ENCODE peak calls at places on chromosomes 6 and 20, in five cellular contexts. M is body of pancreas; W is pancreas; Q is CD8-positive, alpha-beta T cell; U is H1. Z is an unnamed sample. For H3K4me1, the result is how much of the 10 kb centered on the place peaks cover.

GRCh38 chr6:169293196-169293595 is 39.5 kb upstream of the THBS2 start:
- DNase-seq in U (no peak), Q (no peak), M (no peak), W (no peak), Z (no peak)

GRCh38 chr6:23091795-23092194 is 522.4 kb downstream of the HDGFL1 start:
- DNase-seq in M (no peak), W (no peak), Q (no peak), U (no peak), Z (no peak)

GRCh38 chr20:50678213-50678898 is 13.0 kb downstream of the RIPOR3 start:
- DNase-seq in W (peak), U (no peak), M (peak), Q (no peak), Z (no peak)

GRCh38 chr6:90000864-90001731 is 106.8 kb downstream of the GJA10 start:
- DNase-seq in W (no peak), Q (no peak), U (no peak), M (no peak), Z (no peak)

GRCh38 chr20:24034820-24035219 is 46.2 kb upstream of the GGTLC1 start:
- DNase-seq in M (peak), Q (no peak), W (peak), U (no peak), Z (no peak)

GRCh38 chr6:18183736-18184135 is 28.5 kb downstream of the KDM1B start:
- DNase-seq in U (no peak), W (no peak), M (no peak), Q (no peak), Z (no peak)

GRCh38 chr6:74044417-74045096 is 348.6 kb downstream of the CD109 start:
- DNase-seq in W (no peak), M (no peak), Q (no peak), U (no peak), Z (no peak)

GRCh38 chr6:22754111-22754510 is 184.7 kb downstream of the HDGFL1 start:
- DNase-seq in Q (no peak), W (no peak), U (no peak), M (no peak), Z (no peak)

GRCh38 chr20:34709836-34710567 is 5.9 kb downstream of the TP53INP2 start:
- DNase-seq in U (no peak), Q (no peak), M (peak), W (peak), Z (peak)

GRCh38 chr6:84150680-84151079 is 76.8 kb downstream of the CEP162 start:
- DNase-seq in Q (no peak), M (no peak), U (no peak), W (no peak), Z (no peak)

GRCh38 chr6:90194371-90194841 is 102.2 kb downstream of the BACH2 start:
- DNase-seq in Q (peak), U (no peak), W (no peak), M (no peak), Z (no peak)

GRCh38 chr6:32081168-32081624 is 27.9 kb downstream of the TNXB start:
- DNase-seq in W (peak), Q (no peak), U (no peak), M (peak), Z (no peak)

GRCh38 chr6:99276747-99277146 is 72.7 kb downstream of the FAXC start:
- DNase-seq in U (no peak), M (no peak), Q (no peak), W (no peak), Z (no peak)

GRCh38 chr20:51512645-51513044 is 29.9 kb downstream of the NFATC2 start:
- DNase-seq in M (no peak), U (no peak), Q (no peak), W (no peak), Z (no peak)

GRCh38 chr6:28751514-28751913 is 172.3 kb downstream of the TRIM27 start:
- DNase-seq in M (no peak), W (no peak), Q (no peak), U (no peak), Z (no peak)

GRCh38 chr6:34630040-34630439 is 66.5 kb downstream of the ILRUN start:
- DNase-seq in U (no peak), M (no peak), W (no peak), Q (no peak), Z (no peak)

GRCh38 chr20:37071481-37071911 is 24.3 kb downstream of the RBL1 start:
- DNase-seq in W (no peak), M (no peak), U (no peak), Q (peak), Z (no peak)

GRCh38 chr6:138088307-138088744 is 18.9 kb downstream of the PERP start:
- DNase-seq in U (no peak), M (peak), W (no peak), Q (no peak), Z (no peak)

GRCh38 chr6:156396068-156396771 is 381.0 kb upstream of the ARID1B start:
- DNase-seq in W (no peak), Q (peak), U (no peak), M (no peak), Z (no peak)

GRCh38 chr20:8545212-8545611 is 413.1 kb downstream of the PLCB1 start:
- DNase-seq in Q (no peak), M (no peak), U (no peak), W (no peak), Z (no peak)

GRCh38 chr6:50849016-50849748 is 30.5 kb downstream of the TFAP2B start:
- DNase-seq in U (peak), M (no peak), Q (no peak), W (no peak), Z (no peak)

GRCh38 chr6:79713701-79714322 is 82.7 kb downstream of the SH3BGRL2 start:
- DNase-seq in Q (peak), U (peak), W (peak), M (peak), Z (no peak)

GRCh38 chr6:2197177-2197671 is 48.2 kb downstream of the GMDS start:
- DNase-seq in M (no peak), W (no peak), Q (no peak), U (no peak), Z (no peak)

GRCh38 chr20:10034717-10035571 is at the start of gene ANKEF1:
- DNase-seq in Q (peak), W (peak), U (peak), M (peak), Z (peak)

GRCh38 chr6:34205916-34206315 is 30.8 kb upstream of the HMGA1 start:
- DNase-seq in U (no peak), M (no peak), Q (no peak), W (no peak), Z (no peak)

DNA sequence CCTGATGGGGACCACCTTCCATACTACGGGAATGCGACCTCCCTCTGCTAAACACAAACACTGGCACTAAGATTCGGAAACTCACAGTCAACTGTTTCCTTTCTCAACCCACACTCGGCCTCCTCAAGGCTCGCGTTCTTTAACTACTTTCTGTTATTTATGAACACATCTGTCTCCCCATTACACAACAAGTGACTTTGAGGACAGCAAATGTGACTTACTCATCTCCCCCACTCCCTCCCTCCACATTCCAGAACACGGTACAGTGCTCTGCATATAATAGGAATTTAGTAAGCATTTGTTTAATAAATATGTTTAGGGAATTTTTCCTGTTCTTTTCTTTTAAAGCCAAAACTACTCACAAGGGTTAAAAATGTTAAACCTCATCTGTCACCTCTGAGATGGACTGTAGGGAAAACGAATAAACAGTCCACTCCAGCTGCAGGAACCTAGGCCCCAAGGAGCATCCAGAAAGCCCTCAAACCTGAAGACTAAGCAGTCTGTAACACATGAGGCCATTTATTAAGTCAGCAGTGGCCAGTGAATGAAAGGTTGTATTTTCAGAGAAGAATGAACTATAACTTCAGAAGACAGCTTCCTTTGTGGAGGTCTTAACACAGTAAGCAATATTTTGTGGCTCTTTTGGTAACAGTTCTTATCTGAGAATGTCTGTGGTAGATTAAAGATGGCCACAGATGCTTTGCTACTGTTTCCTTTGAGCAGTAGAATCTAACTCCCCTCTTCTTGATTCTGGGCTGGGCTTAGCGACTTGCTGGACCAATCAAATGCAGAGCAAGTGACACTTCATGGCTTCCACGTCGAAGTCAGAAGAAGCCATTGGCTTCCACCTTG is 209.7 kb upstream of the DTNBP1 start:
- DNase-seq in M (no peak), Q (no peak), U (no peak), W (no peak), Z (no peak)
- H3K4me1 ChIP-seq in M (under half), Q (under half), U (under half), W (under half), Z (under half)

DNA sequence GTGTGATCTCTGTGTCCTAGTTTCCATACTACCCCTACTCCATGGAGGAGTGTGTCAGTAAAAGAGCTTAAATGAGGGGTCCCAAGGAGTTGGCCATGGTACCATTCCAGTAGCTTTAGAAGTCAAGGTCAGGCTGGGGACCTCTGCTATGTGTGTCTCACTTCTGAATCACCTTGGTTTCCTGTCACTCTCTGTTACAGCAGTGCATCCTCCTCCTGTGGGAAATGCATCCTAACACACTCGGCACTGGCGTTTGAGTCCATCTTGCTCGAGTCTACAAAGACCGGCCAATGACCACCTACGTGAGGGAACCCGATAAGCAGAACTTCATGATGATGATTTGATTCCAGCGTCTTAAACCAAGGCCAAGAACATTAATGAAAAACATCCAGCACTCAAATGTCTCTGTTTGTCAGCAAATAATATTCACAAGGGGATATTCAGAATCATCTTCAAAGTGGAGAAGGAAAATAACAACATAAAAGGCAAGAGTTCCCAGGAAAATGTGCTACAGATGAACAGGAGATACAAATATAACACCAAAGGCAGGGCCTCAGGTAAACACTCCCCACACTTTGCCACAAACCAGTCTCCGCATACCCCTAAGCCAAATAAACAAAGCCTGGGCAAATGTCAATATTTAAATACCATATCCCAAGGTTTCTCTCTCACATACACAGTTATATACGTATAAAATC is 32.4 kb downstream of the TRAM2 start:
- DNase-seq in Q (no peak), U (no peak), W (no peak), M (no peak), Z (no peak)
- H3K4me1 ChIP-seq in Q (under half), U (under half), W (under half), M (half or more), Z (half or more)

GRCh38 chr6:105596284-105596755 is 193.4 kb upstream of the PREP start:
- DNase-seq in U (no peak), W (no peak), M (peak), Q (no peak), Z (no peak)

GRCh38 chr6:105601541-105602174 is 198.8 kb upstream of the PREP start:
- DNase-seq in W (peak), Q (no peak), M (peak), U (no peak), Z (peak)

GRCh38 chr6:105595829-105596228 is 192.9 kb upstream of the PREP start:
- DNase-seq in M (no peak), U (no peak), W (no peak), Q (no peak), Z (no peak)

GRCh38 chr6:105600342-105601293 is 197.7 kb upstream of the PREP start:
- DNase-seq in Q (no peak), U (no peak), W (no peak), M (no peak), Z (no peak)

GRCh38 chr6:105598264-105598663 is 195.4 kb upstream of the PREP start:
- DNase-seq in M (no peak), U (no peak), W (no peak), Q (no peak), Z (no peak)
- H3K4me1 ChIP-seq in M (under half), U (under half), W (under half), Q (under half), Z (under half)

DNA sequence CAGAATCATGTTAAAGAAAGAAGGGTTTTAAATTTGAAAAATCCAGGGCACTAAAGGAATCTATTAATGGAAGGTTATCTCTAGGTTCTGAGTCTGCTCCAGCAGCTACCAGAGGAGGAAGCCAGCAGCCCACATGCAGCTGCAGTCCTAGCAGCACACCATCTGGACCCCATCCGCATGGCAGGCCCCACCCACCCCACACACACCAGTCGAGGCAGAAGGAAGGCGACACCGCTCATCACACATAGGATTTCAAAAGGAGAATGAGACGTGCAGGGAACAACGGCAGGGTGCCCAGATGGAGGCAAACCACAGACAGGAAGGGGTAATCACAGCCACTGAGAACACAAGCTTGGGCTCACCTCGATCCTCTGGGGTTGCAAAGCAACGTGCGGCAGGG is 78.9 kb downstream of the GINS1 start:
- DNase-seq in U (no peak), W (no peak), Q (no peak), M (no peak), Z (no peak)
- H3K4me1 ChIP-seq in U (under half), W (under half), Q (under half), M (under half), Z (under half)

GRCh38 chr20:41145317-41145716 is 8.0 kb downstream of the PLCG1 start:
- DNase-seq in U (no peak), Q (no peak), M (no peak), W (no peak), Z (no peak)
- H3K4me1 ChIP-seq in U (under half), Q (half or more), M (under half), W (under half), Z (half or more)

GRCh38 chr6:3746119-3746691 is 5.3 kb downstream of the PXDC1 start:
- DNase-seq in M (no peak), U (no peak), W (no peak), Q (no peak), Z (no peak)

GRCh38 chr6:3744211-3744900 is 7.2 kb downstream of the PXDC1 start:
- DNase-seq in U (no peak), M (no peak), Q (no peak), W (no peak), Z (no peak)

GRCh38 chr6:3745566-3746118 is 5.9 kb downstream of the PXDC1 start:
- DNase-seq in W (no peak), M (no peak), U (no peak), Q (no peak), Z (no peak)

GRCh38 chr6:3743541-3743940 is 8.0 kb downstream of the PXDC1 start:
- DNase-seq in U (no peak), W (no peak), M (no peak), Q (no peak), Z (no peak)

DNA sequence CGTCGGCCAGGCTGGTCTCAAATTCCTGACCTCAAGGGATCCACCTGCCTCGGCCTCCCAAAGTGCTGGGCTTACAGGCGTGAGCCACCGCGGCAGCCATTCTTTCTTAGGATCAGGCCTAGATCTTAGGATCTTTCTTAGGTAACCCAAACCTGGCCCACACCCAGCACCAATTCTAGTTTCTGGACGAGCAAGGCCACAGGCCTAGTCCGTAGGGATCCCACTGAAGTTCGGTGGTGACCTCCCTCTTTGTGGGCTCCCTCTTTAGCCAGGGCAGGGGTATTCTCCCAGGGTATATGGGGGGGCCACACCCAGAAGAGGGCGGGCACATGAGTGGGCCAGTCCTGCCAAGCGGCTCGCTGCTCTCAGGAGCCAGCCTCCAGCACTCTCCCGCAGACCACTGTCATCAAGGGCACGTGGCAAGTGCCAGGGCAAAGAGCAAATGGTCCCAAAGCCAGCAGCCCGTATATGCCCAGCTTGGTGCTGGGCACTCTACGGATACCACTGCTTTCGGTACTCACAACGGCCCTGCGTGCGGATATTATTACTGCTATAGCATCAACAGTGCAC is 6.5 kb downstream of the PXDC1 start:
- DNase-seq in W (no peak), U (no peak), M (no peak), Q (no peak), Z (no peak)
- H3K4me1 ChIP-seq in W (under half), U (under half), M (under half), Q (under half), Z (half or more)

GRCh38 chr6:71396410-71396801 is 107.8 kb downstream of the OGFRL1 start:
- DNase-seq in W (no peak), Q (no peak), U (no peak), M (no peak), Z (no peak)
- H3K4me1 ChIP-seq in W (under half), Q (under half), U (under half), M (under half), Z (half or more)

GRCh38 chr20:19493794-19494495 is 264.1 kb upstream of the RIN2 start:
- DNase-seq in Q (no peak), U (no peak), W (no peak), M (no peak), Z (no peak)

GRCh38 chr20:19491241-19491640 is 266.8 kb upstream of the RIN2 start:
- DNase-seq in M (no peak), U (no peak), W (no peak), Q (no peak), Z (no peak)

GRCh38 chr20:19492937-19493336 is 265.1 kb upstream of the RIN2 start:
- DNase-seq in U (no peak), W (no peak), M (no peak), Q (no peak), Z (no peak)

GRCh38 chr20:19495905-19496703 is 262.0 kb upstream of the RIN2 start:
- DNase-seq in Q (no peak), U (no peak), M (peak), W (no peak), Z (no peak)

GRCh38 chr20:19492116-19492515 is 265.9 kb upstream of the RIN2 start:
- DNase-seq in Q (no peak), U (no peak), M (no peak), W (no peak), Z (no peak)
- H3K4me1 ChIP-seq in Q (under half), U (under half), M (under half), W (under half), Z (under half)

DNA sequence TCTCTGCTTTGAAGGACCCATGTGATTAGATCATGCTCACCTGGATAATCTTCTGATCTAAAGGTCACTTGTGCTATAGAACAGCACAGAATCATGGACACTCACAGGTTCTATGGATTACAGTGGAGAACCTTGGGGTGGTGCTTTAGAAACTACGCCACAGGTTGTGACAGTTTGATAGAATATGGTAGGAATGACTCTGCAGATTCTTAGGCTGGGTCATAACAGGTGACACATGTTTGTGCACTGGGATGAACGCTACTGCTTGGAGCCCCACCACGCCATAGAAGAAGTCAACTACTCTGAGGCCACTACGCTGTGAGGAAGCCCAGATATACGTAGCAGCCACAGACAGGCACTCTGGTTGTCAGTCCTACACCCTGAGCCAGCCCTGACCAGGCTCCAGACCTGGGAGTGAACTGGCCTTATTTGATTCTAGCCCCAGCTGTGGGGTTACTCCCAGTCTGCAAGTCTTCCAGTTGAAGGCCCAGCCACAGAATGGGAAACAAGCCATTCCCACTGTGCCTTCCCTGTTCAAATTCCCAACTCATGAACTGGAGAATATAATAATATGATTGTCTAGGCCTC is 99.0 kb upstream of the SLC24A3 start:
- DNase-seq in W (no peak), U (no peak), Q (no peak), M (no peak), Z (no peak)
- H3K4me1 ChIP-seq in W (under half), U (under half), Q (under half), M (under half), Z (under half)

GRCh38 chr6:132132911-132133639 is 181.9 kb upstream of the CCN2 start:
- DNase-seq in Q (no peak), M (no peak), U (no peak), W (no peak), Z (no peak)
- H3K4me1 ChIP-seq in Q (under half), M (under half), U (under half), W (under half), Z (under half)